ENCODE peak calls at places on chromosomes 12 and 14, in eight cellular contexts. One of them, this sample, is unnamed.

GRCh38 chr14:77099425-77100167 is 1.5 kb downstream of the CIPC start:
- DNase-seq in GM23248: peak
- DNase-seq in OCI-LY7: no peak
- DNase-seq in HCT116: no peak
- DNase-seq in SK-N-SH: no peak
- DNase-seq in GM23338: no peak
- DNase-seq in hepatocyte: peak
- DNase-seq in MM.1S: no peak
- DNase-seq in this sample: no peak

GRCh38 chr12:6840428-6841138 is at the start of gene GNB3:
- DNase-seq in GM23248: no peak
- DNase-seq in hepatocyte: no peak
- DNase-seq in MM.1S: no peak
- DNase-seq in OCI-LY7: peak
- DNase-seq in SK-N-SH: no peak
- DNase-seq in HCT116: no peak
- DNase-seq in GM23338: no peak
- DNase-seq in this sample: peak

GRCh38 chr12:71857657-71858056 is 18.1 kb downstream of the TBC1D15 start:
- DNase-seq in SK-N-SH: no peak
- DNase-seq in hepatocyte: no peak
- DNase-seq in HCT116: no peak
- DNase-seq in OCI-LY7: no peak
- DNase-seq in GM23248: no peak
- DNase-seq in GM23338: no peak
- DNase-seq in MM.1S: no peak
- DNase-seq in this sample: no peak

GRCh38 chr14:79584679-79585078 is 626.6 kb downstream of the DIO2 start:
- DNase-seq in OCI-LY7: no peak
- DNase-seq in SK-N-SH: no peak
- DNase-seq in GM23338: no peak
- DNase-seq in HCT116: no peak
- DNase-seq in GM23248: peak
- DNase-seq in hepatocyte: peak
- DNase-seq in MM.1S: no peak
- DNase-seq in this sample: no peak

GRCh38 chr14:92692822-92693226 is 55.6 kb downstream of the LGMN start:
- DNase-seq in GM23338: no peak
- DNase-seq in OCI-LY7: no peak
- DNase-seq in MM.1S: peak
- DNase-seq in HCT116: no peak
- DNase-seq in hepatocyte: no peak
- DNase-seq in SK-N-SH: peak
- DNase-seq in GM23248: peak
- DNase-seq in this sample: no peak

GRCh38 chr12:107515446-107515958 is 170.1 kb upstream of the PWP1 start:
- DNase-seq in MM.1S: peak
- DNase-seq in GM23338: peak
- DNase-seq in hepatocyte: peak
- DNase-seq in GM23248: peak
- DNase-seq in SK-N-SH: no peak
- DNase-seq in HCT116: peak
- DNase-seq in OCI-LY7: no peak
- DNase-seq in this sample: no peak

GRCh38 chr12:76680940-76681339 is 83.0 kb upstream of the ZDHHC17 start:
- DNase-seq in hepatocyte: no peak
- DNase-seq in OCI-LY7: no peak
- DNase-seq in GM23338: no peak
- DNase-seq in GM23248: peak
- DNase-seq in MM.1S: no peak
- DNase-seq in HCT116: no peak
- DNase-seq in SK-N-SH: no peak
- DNase-seq in this sample: no peak

GRCh38 chr12:40138526-40138925 is 32.6 kb upstream of the SLC2A13 start:
- DNase-seq in GM23338: no peak
- DNase-seq in hepatocyte: no peak
- DNase-seq in HCT116: no peak
- DNase-seq in OCI-LY7: no peak
- DNase-seq in MM.1S: no peak
- DNase-seq in SK-N-SH: no peak
- DNase-seq in GM23248: no peak
- DNase-seq in this sample: no peak

GRCh38 chr14:105711841-105712460 is 185.6 kb downstream of the TMEM121 start:
- DNase-seq in MM.1S: no peak
- DNase-seq in HCT116: no peak
- DNase-seq in GM23338: no peak
- DNase-seq in SK-N-SH: peak
- DNase-seq in GM23248: no peak
- DNase-seq in hepatocyte: no peak
- DNase-seq in OCI-LY7: no peak
- DNase-seq in this sample: no peak

GRCh38 chr12:53508534-53509199 is 1.4 kb upstream of the NPFF start:
- DNase-seq in hepatocyte: peak
- DNase-seq in MM.1S: peak
- DNase-seq in GM23248: peak
- DNase-seq in GM23338: peak
- DNase-seq in HCT116: no peak
- DNase-seq in SK-N-SH: peak
- DNase-seq in OCI-LY7: peak
- DNase-seq in this sample: peak
- H2AFZ ChIP-seq in hepatocyte: no peak
- H2AFZ ChIP-seq in MM.1S: peak
- H2AFZ ChIP-seq in GM23248: no peak
- H2AFZ ChIP-seq in GM23338: no peak
- H2AFZ ChIP-seq in HCT116: no peak
- H2AFZ ChIP-seq in SK-N-SH: no peak
- H2AFZ ChIP-seq in OCI-LY7: no peak
- H2AFZ ChIP-seq in this sample: no peak

DNA sequence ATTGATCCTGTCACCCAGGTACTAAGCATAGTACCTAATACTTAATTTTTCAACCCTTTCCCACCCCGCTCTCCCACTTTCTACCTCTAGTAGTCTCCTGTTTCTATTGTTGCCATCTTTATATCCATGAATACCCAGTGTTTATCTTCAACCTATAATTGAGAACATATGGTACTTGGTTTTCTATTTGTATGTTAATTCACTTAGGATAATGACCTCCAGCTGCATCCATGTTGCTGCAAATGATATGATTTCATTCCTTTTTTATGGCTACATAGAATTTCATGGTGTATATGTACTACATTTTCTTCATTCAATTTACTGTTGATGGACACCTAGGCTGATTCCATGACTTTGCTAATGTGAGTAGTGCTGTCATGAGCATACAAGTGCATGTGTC is 547.3 kb upstream of the NOVA1 start:
- DNase-seq in hepatocyte: no peak
- DNase-seq in SK-N-SH: no peak
- DNase-seq in HCT116: no peak
- DNase-seq in MM.1S: no peak
- DNase-seq in OCI-LY7: no peak
- DNase-seq in GM23338: no peak
- DNase-seq in GM23248: no peak
- DNase-seq in this sample: no peak
- TF ChIP-seq EZH2phosphoT487 in hepatocyte: no peak
- TF ChIP-seq EZH2phosphoT487 in SK-N-SH: no peak
- TF ChIP-seq EZH2phosphoT487 in HCT116: no peak
- TF ChIP-seq EZH2phosphoT487 in MM.1S: no peak
- TF ChIP-seq EZH2phosphoT487 in OCI-LY7: no peak
- TF ChIP-seq EZH2phosphoT487 in GM23338: no peak
- TF ChIP-seq EZH2phosphoT487 in GM23248: no peak
- TF ChIP-seq EZH2phosphoT487 in this sample: no peak

GRCh38 chr14:90810808-90811207 is 5.4 kb downstream of the TTC7B start:
- DNase-seq in MM.1S: no peak
- DNase-seq in hepatocyte: no peak
- DNase-seq in OCI-LY7: no peak
- DNase-seq in GM23338: no peak
- DNase-seq in SK-N-SH: no peak
- DNase-seq in GM23248: no peak
- DNase-seq in HCT116: no peak
- DNase-seq in this sample: no peak

GRCh38 chr14:90809530-90810312 is 6.5 kb downstream of the TTC7B start:
- DNase-seq in GM23338: no peak
- DNase-seq in OCI-LY7: no peak
- DNase-seq in MM.1S: no peak
- DNase-seq in GM23248: no peak
- DNase-seq in SK-N-SH: no peak
- DNase-seq in HCT116: no peak
- DNase-seq in hepatocyte: no peak
- DNase-seq in this sample: no peak

GRCh38 chr14:90808759-90809529 is 7.3 kb downstream of the TTC7B start:
- DNase-seq in GM23248: peak
- DNase-seq in HCT116: no peak
- DNase-seq in MM.1S: no peak
- DNase-seq in hepatocyte: no peak
- DNase-seq in SK-N-SH: no peak
- DNase-seq in OCI-LY7: no peak
- DNase-seq in GM23338: no peak
- DNase-seq in this sample: no peak

GRCh38 chr14:90812109-90812508 is 4.1 kb downstream of the TTC7B start:
- DNase-seq in MM.1S: no peak
- DNase-seq in hepatocyte: no peak
- DNase-seq in OCI-LY7: no peak
- DNase-seq in SK-N-SH: no peak
- DNase-seq in GM23248: no peak
- DNase-seq in HCT116: no peak
- DNase-seq in GM23338: no peak
- DNase-seq in this sample: no peak

GRCh38 chr14:90811641-90812040 is 4.6 kb downstream of the TTC7B start:
- DNase-seq in OCI-LY7: no peak
- DNase-seq in GM23248: no peak
- DNase-seq in GM23338: no peak
- DNase-seq in hepatocyte: no peak
- DNase-seq in HCT116: no peak
- DNase-seq in SK-N-SH: no peak
- DNase-seq in MM.1S: no peak
- DNase-seq in this sample: peak
- H2AFZ ChIP-seq in OCI-LY7: no peak
- H2AFZ ChIP-seq in GM23248: no peak
- H2AFZ ChIP-seq in GM23338: no peak
- H2AFZ ChIP-seq in hepatocyte: no peak
- H2AFZ ChIP-seq in HCT116: no peak
- H2AFZ ChIP-seq in SK-N-SH: no peak
- H2AFZ ChIP-seq in MM.1S: no peak
- H2AFZ ChIP-seq in this sample: no peak

GRCh38 chr14:96268426-96269358 is 12.7 kb downstream of the BDKRB1 start:
- DNase-seq in hepatocyte: peak
- DNase-seq in GM23248: peak
- DNase-seq in GM23338: no peak
- DNase-seq in OCI-LY7: no peak
- DNase-seq in SK-N-SH: no peak
- DNase-seq in HCT116: no peak
- DNase-seq in MM.1S: no peak
- DNase-seq in this sample: no peak
- TF ChIP-seq EZH2phosphoT487 in hepatocyte: no peak
- TF ChIP-seq EZH2phosphoT487 in GM23248: no peak
- TF ChIP-seq EZH2phosphoT487 in GM23338: no peak
- TF ChIP-seq EZH2phosphoT487 in OCI-LY7: no peak
- TF ChIP-seq EZH2phosphoT487 in SK-N-SH: no peak
- TF ChIP-seq EZH2phosphoT487 in HCT116: no peak
- TF ChIP-seq EZH2phosphoT487 in MM.1S: no peak
- TF ChIP-seq EZH2phosphoT487 in this sample: no peak

DNA sequence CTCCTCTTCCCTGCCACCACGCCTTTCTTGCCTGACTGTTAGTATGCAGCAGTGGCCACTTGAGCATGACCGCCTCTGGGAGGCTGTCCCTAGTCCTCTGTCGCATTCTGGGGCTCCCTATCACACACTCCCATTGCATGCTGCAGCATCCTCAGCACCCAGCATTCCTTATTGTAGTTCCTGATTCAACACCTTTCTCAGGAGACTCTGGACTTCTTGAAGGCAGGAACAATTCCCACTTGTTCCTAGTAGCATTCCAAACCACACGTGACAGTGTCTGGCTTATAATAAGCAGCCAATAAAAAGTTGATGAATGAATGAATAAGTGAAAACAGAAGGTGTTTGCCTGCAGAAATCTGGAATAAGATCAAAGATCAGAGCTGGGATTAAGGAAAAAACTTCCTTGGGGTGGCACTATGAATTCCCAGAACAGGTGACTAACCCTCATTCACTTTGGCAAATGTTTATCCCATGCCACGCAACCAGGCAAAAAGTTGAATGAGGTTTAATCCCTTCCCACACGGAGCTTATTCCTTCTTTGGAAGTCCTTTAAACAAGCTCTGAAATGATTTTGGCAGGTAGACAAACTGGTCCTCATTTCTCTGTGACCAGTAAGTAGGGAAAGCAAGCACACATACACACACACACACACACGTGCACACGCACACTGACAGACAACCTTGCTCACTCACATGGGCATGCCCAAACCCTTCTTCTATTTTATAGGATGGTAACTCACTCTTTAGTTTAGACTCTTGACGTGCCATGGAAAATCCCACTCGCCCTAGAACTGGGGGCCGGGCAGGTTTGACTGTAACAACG is 26.5 kb downstream of the NTF3 start:
- DNase-seq in OCI-LY7: no peak
- DNase-seq in SK-N-SH: no peak
- DNase-seq in GM23248: no peak
- DNase-seq in HCT116: no peak
- DNase-seq in hepatocyte: no peak
- DNase-seq in GM23338: no peak
- DNase-seq in MM.1S: no peak
- DNase-seq in this sample: no peak
- H2AFZ ChIP-seq in OCI-LY7: no peak
- H2AFZ ChIP-seq in SK-N-SH: no peak
- H2AFZ ChIP-seq in GM23248: no peak
- H2AFZ ChIP-seq in HCT116: no peak
- H2AFZ ChIP-seq in hepatocyte: no peak
- H2AFZ ChIP-seq in GM23338: no peak
- H2AFZ ChIP-seq in MM.1S: no peak
- H2AFZ ChIP-seq in this sample: no peak

This sample was measured in neural progenitor cell.